ENCODE peak calls at places on chromosome 1, in eight cellular contexts. J is cardiac fibroblast; G is CD4-positive, CD25-positive, alpha-beta regulatory T cell; D is Peyer's patch; F is Caco-2; L is dorsolateral prefrontal cortex; B is pancreas; C is heart left ventricle. O is an unnamed sample.

GRCh38 chr1:182473553-182473952 is 23.6 kb downstream of the RGSL1 start:
- DNase-seq in D (no peak), C (no peak), L (no peak), J (no peak), F (no peak), G (no peak), B (no peak), O (no peak)

GRCh38 chr1:91402023-91402422 is 2.6 kb downstream of the HFM1 start:
- DNase-seq in B (no peak), J (peak), L (no peak), D (no peak), C (no peak), F (no peak), G (no peak), O (peak)

GRCh38 chr1:63593887-63594617 is 841 bp downstream of the PGM1 start:
- DNase-seq in C (peak), F (peak), J (peak), B (peak), L (peak), D (peak), G (peak), O (no peak)

GRCh38 chr1:53369034-53369750 is 41.3 kb upstream of the LRP8 start:
- DNase-seq in G (no peak), D (peak), J (no peak), C (no peak), L (peak), B (peak), F (no peak), O (no peak)

GRCh38 chr1:227903614-227904501 is 43.9 kb downstream of the WNT9A start:
- DNase-seq in F (no peak), J (no peak), B (no peak), D (no peak), L (no peak), G (no peak), C (no peak), O (no peak)

GRCh38 chr1:71252900-71253299 is 172.1 kb upstream of the ZRANB2 start:
- DNase-seq in J (no peak), B (no peak), L (no peak), F (no peak), G (no peak), D (no peak), C (no peak), O (no peak)

GRCh38 chr1:237041795-237042466 is at the start of gene RYR2:
- DNase-seq in J (peak), F (no peak), L (peak), G (no peak), C (peak), D (no peak), B (peak), O (peak)

GRCh38 chr1:15617874-15618684 is 821 bp downstream of the DDI2 start:
- DNase-seq in J (peak), C (peak), B (no peak), F (peak), D (peak), L (no peak), G (peak), O (peak)

GRCh38 chr1:47431534-47431933 is 6.3 kb upstream of the FOXD2 start:
- DNase-seq in D (no peak), J (peak), C (no peak), L (no peak), G (no peak), F (no peak), B (no peak), O (no peak)

GRCh38 chr1:41446851-41447610 is 37.5 kb downstream of the EDN2 start:
- DNase-seq in B (no peak), F (no peak), L (no peak), C (no peak), J (no peak), D (no peak), G (no peak), O (no peak)

GRCh38 chr1:115782571-115783281 is 14.2 kb upstream of the CASQ2 start:
- DNase-seq in J (peak), G (no peak), D (no peak), L (no peak), B (no peak), F (peak), C (no peak), O (peak)

GRCh38 chr1:71307451-71307850 is 226.6 kb upstream of the ZRANB2 start:
- DNase-seq in F (no peak), J (peak), B (no peak), D (no peak), L (peak), C (no peak), G (no peak), O (no peak)

GRCh38 chr1:19615438-19615837 is 28.7 kb upstream of the NBL1 start:
- DNase-seq in C (no peak), F (no peak), D (no peak), G (no peak), L (no peak), J (no peak), B (no peak), O (no peak)

GRCh38 chr1:19616489-19616888 is 27.6 kb upstream of the NBL1 start:
- DNase-seq in F (no peak), G (no peak), J (no peak), L (no peak), B (no peak), D (no peak), C (no peak), O (no peak)

GRCh38 chr1:19610282-19610978 is 33.7 kb upstream of the NBL1 start:
- DNase-seq in D (no peak), C (no peak), B (no peak), L (no peak), J (no peak), F (no peak), G (no peak), O (no peak)

GRCh38 chr1:19612516-19612915 is 31.6 kb upstream of the NBL1 start:
- DNase-seq in F (no peak), D (peak), G (no peak), B (no peak), L (no peak), C (no peak), J (no peak), O (no peak)

DNA sequence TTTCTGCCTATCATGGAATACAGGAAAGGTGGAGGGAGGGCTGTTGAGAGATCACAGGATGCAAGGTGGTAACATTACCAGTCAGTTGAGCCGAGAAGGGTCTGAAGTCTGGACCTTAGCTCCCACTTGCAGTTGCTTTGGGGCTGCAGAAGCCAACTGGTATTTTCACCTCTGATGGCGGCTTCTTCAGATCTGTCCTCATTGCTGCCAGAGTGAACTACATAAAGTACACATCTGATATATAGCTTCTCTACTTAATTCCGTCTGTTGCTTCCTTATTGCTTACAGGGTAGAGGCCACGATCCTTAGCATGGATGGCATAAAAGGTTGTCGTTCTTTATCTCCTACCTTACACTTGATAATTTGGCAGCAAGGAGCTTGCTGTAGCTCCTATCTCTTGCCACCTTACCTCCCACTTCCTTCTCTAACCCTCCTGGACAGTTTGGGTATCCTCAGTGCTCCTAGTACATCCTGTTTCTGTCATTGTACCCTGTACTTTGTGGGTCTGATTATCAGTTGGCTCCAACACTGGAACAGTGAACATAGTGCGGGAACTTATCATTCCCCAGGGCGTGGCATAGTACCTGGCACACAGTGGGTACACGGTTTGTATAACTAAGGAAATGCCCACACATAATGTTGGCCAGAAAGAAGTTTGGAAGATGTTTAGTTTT is 30.9 kb upstream of the NBL1 start:
- DNase-seq in G (no peak), D (peak), B (no peak), C (no peak), L (no peak), J (no peak), F (no peak), O (no peak)
- H3K4me3 ChIP-seq in G (no peak), D (no peak), B (no peak), C (no peak), L (no peak), J (no peak), F (no peak), O (no peak)

GRCh38 chr1:185373813-185374524 is 56.9 kb upstream of the IVNS1ABP start:
- DNase-seq in G (no peak), J (peak), C (no peak), D (no peak), B (no peak), L (no peak), F (no peak), O (no peak)
- H3K4me3 ChIP-seq in G (no peak), J (peak), C (no peak), D (no peak), B (no peak), L (no peak), F (no peak), O (no peak)

GRCh38 chr1:190478193-190479007 is 736 bp upstream of the BRINP3 start:
- DNase-seq in C (no peak), G (no peak), F (peak), D (peak), B (peak), J (peak), L (peak), O (peak)

GRCh38 chr1:190479537-190479936 is 1.9 kb upstream of the BRINP3 start:
- DNase-seq in C (no peak), F (no peak), L (peak), J (no peak), D (peak), G (no peak), B (no peak), O (peak)

GRCh38 chr1:190477687-190478192 is at the start of gene BRINP3:
- DNase-seq in C (no peak), D (no peak), F (no peak), G (no peak), L (no peak), J (no peak), B (no peak), O (peak)

GRCh38 chr1:190475394-190476250 is 2.0 kb downstream of the BRINP3 start:
- DNase-seq in J (peak), C (no peak), L (no peak), G (no peak), B (peak), D (peak), F (no peak), O (peak)

GRCh38 chr1:190479028-190479427 is 1.4 kb upstream of the BRINP3 start:
- DNase-seq in J (peak), L (no peak), B (no peak), C (no peak), F (no peak), G (no peak), D (no peak), O (peak)
- H3K4me3 ChIP-seq in J (peak), L (peak), B (peak), C (no peak), F (peak), G (no peak), D (no peak), O (peak)

DNA sequence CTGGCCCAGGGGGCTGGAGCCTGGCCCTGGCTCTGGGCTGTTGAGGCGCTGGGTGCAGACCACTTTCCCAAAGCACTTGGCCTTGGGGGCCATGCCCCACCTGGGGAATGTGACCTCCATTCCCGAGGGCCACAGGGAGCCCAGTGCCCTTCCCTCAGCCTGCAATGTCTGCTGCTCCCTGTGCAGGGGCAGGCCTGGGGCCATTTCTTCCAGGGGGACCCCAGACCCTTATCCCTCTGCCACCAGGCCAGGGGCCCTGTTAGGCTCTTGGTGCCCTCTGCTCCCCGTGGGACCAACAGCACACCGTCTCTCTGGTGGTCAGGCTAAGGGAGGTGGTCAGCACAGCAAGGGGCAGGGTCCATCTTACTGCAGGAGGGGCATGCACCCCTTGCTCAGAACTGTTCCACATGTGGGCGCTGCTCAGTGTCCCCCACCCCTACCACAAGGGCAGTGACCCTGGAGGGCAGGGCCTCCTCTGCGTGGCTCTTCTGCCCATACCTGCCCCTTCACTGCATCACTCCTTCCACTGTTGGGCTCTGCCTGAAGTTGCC is 1.1 kb upstream of the TMEM52 start:
- DNase-seq in D (no peak), J (no peak), G (no peak), B (no peak), F (no peak), L (no peak), C (peak), O (no peak)
- H3K4me3 ChIP-seq in D (peak), J (no peak), G (no peak), B (peak), F (peak), L (peak), C (no peak), O (no peak)

GRCh38 chr1:22827666-22828065 is 117.0 kb downstream of the EPHB2 start:
- DNase-seq in F (no peak), C (peak), J (no peak), D (no peak), G (no peak), B (peak), L (no peak), O (no peak)

GRCh38 chr1:22824975-22825374 is 114.3 kb downstream of the EPHB2 start:
- DNase-seq in D (no peak), F (no peak), C (no peak), L (no peak), J (no peak), G (no peak), B (no peak), O (no peak)

GRCh38 chr1:22825790-22826189 is 115.2 kb downstream of the EPHB2 start:
- DNase-seq in D (no peak), G (no peak), L (no peak), F (no peak), C (no peak), B (peak), J (no peak), O (no peak)

GRCh38 chr1:22828151-22828817 is 117.6 kb downstream of the EPHB2 start:
- DNase-seq in L (no peak), C (no peak), G (no peak), B (peak), D (no peak), F (no peak), J (no peak), O (no peak)

GRCh38 chr1:22826630-22827580 is 116.3 kb downstream of the EPHB2 start:
- DNase-seq in D (no peak), C (no peak), B (peak), J (peak), G (no peak), L (no peak), F (peak), O (no peak)
- H3K4me3 ChIP-seq in D (no peak), C (no peak), B (no peak), J (no peak), G (no peak), L (no peak), F (no peak), O (no peak)

GRCh38 chr1:11701551-11701961 is 10.0 kb downstream of the DRAXIN start:
- DNase-seq in F (no peak), B (no peak), C (no peak), J (no peak), L (peak), G (no peak), D (no peak), O (no peak)
- H3K4me3 ChIP-seq in F (no peak), B (no peak), C (no peak), J (no peak), L (peak), G (no peak), D (no peak), O (no peak)

O was measured in HAP-1.